ENCODE peak calls at places on chromosomes 16 and 17, in ten cellular contexts. C, W, N, S, Z, J, Q, V, U and K are unnamed samples. For H3K27me3, the result is how much of the 10 kb centered on the place peaks cover.

GRCh38 chr16:90001761-90002503 is 17.3 kb downstream of the DBNDD1 start:
- DNase-seq in C (no peak), U (no peak), W (no peak), J (no peak), V (no peak), S (no peak), Q (no peak), N (no peak), Z (no peak), K (no peak)

GRCh38 chr16:77894054-77894632 is 105.8 kb downstream of the VAT1L start:
- DNase-seq in Z (no peak), S (no peak), W (no peak), V (no peak), Q (no peak), U (no peak), J (no peak), N (no peak), C (no peak), K (no peak)

GRCh38 chr16:59060212-59060611 is 326.1 kb upstream of the GOT2 start:
- DNase-seq in J (no peak), N (no peak), Q (no peak), W (peak), C (peak), V (no peak), Z (no peak), U (no peak), S (no peak), K (no peak)

GRCh38 chr16:1972490-1972877 is 631 bp downstream of the TBL3 start:
- DNase-seq in Z (no peak), S (no peak), Q (no peak), U (no peak), V (no peak), C (no peak), W (no peak), J (peak), N (no peak), K (no peak)

GRCh38 chr17:51046527-51047384 is 73.9 kb downstream of the SPAG9 start:
- DNase-seq in W (peak), V (no peak), U (peak), Q (no peak), C (peak), N (no peak), Z (no peak), S (no peak), J (no peak), K (no peak)

GRCh38 chr17:74775409-74776043 is 619 bp downstream of the NAT9 start:
- DNase-seq in W (no peak), N (no peak), J (no peak), C (no peak), Q (no peak), Z (no peak), V (no peak), U (no peak), S (no peak), K (no peak)

GRCh38 chr16:65117701-65118448 is 4.0 kb downstream of the CDH11 start:
- DNase-seq in W (peak), C (peak), N (no peak), Q (peak), V (no peak), Z (peak), U (peak), S (peak), J (no peak), K (peak)

GRCh38 chr17:38608648-38609047 is 2.9 kb upstream of the SRCIN1 start:
- DNase-seq in N (no peak), J (no peak), W (peak), Z (no peak), C (no peak), V (no peak), S (peak), Q (peak), U (peak), K (no peak)

GRCh38 chr16:78660795-78661194 is 561.3 kb downstream of the WWOX start:
- DNase-seq in J (no peak), N (no peak), C (no peak), W (no peak), Z (no peak), Q (no peak), V (no peak), U (no peak), S (no peak), K (no peak)

GRCh38 chr16:23072084-23072599 is 77.1 kb downstream of the USP31 start:
- DNase-seq in W (peak), J (no peak), Z (no peak), N (no peak), Q (peak), U (no peak), C (peak), S (no peak), V (peak), K (no peak)

GRCh38 chr17:83173997-83174858 is 94.8 kb downstream of the METRNL start:
- DNase-seq in J (no peak), Z (no peak), V (no peak), N (peak), C (no peak), S (no peak), U (peak), W (no peak), Q (no peak), K (peak)

GRCh38 chr16:76280421-76280820 is 3.2 kb downstream of the CNTNAP4 start:
- DNase-seq in Z (no peak), N (no peak), U (no peak), C (no peak), V (no peak), S (no peak), W (no peak), J (no peak), Q (no peak), K (no peak)

GRCh38 chr16:66660422-66661209 is 35.9 kb downstream of the CMTM4 start:
- DNase-seq in Q (peak), S (peak), W (peak), N (no peak), V (peak), U (no peak), C (peak), Z (no peak), J (no peak), K (no peak)

GRCh38 chr17:31792007-31792585 is 66.9 kb downstream of the COPRS start:
- DNase-seq in Q (no peak), S (no peak), U (no peak), N (peak), C (no peak), J (no peak), V (no peak), Z (no peak), W (no peak), K (no peak)

GRCh38 chr17:40612510-40613244 is 34.9 kb downstream of the SMARCE1 start:
- DNase-seq in V (no peak), J (peak), Z (no peak), C (no peak), U (no peak), N (no peak), W (peak), Q (no peak), S (no peak), K (no peak)

GRCh38 chr16:30748634-30749445 is 615 bp downstream of the PHKG2 start:
- DNase-seq in U (peak), V (no peak), S (peak), W (no peak), C (peak), Q (no peak), Z (no peak), J (no peak), N (no peak), K (no peak)

GRCh38 chr17:7195971-7196370 is 16.8 kb upstream of the ASGR1 start:
- DNase-seq in J (no peak), S (no peak), W (no peak), Q (no peak), Z (no peak), V (no peak), N (no peak), U (peak), C (no peak), K (no peak)

DNA sequence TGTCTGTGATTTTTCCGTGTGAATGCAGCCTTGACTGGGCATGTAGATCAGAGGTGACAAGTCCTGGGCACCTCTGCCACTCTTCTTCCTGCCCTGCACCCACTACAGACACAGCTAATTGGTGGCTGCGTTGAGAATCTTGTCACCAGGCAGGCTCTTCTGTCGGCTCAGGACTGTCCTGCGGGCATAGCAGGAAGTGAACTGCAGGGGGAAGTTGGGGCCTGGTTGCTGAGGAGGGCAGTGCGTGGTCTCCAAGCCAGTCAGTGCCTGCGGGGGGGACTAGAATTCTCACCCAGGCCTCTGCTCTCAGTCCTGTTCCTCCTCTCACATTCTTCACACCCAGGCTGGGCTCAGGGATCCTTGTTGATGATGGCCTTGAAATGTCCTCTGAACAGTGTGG is 50.5 kb downstream of the JPH3 start:
- DNase-seq in C (no peak), Q (no peak), S (no peak), J (no peak), N (no peak), U (no peak), Z (no peak), W (no peak), V (no peak), K (no peak)
- TF ChIP-seq CTCF in C (no peak), Q (no peak), S (no peak), J (no peak), N (no peak), U (no peak), Z (no peak), W (no peak), V (no peak), K (no peak)

GRCh38 chr16:85840801-85841200 is 41.3 kb downstream of the COX4I1 start:
- DNase-seq in Q (no peak), V (no peak), S (no peak), N (no peak), W (no peak), U (no peak), Z (no peak), J (no peak), C (no peak), K (no peak)
- H3K27me3 ChIP-seq in Q (under half), V (under half), S (under half), N (half or more), W (under half), U (under half), Z (under half), J (under half), C (under half), K (under half)

DNA sequence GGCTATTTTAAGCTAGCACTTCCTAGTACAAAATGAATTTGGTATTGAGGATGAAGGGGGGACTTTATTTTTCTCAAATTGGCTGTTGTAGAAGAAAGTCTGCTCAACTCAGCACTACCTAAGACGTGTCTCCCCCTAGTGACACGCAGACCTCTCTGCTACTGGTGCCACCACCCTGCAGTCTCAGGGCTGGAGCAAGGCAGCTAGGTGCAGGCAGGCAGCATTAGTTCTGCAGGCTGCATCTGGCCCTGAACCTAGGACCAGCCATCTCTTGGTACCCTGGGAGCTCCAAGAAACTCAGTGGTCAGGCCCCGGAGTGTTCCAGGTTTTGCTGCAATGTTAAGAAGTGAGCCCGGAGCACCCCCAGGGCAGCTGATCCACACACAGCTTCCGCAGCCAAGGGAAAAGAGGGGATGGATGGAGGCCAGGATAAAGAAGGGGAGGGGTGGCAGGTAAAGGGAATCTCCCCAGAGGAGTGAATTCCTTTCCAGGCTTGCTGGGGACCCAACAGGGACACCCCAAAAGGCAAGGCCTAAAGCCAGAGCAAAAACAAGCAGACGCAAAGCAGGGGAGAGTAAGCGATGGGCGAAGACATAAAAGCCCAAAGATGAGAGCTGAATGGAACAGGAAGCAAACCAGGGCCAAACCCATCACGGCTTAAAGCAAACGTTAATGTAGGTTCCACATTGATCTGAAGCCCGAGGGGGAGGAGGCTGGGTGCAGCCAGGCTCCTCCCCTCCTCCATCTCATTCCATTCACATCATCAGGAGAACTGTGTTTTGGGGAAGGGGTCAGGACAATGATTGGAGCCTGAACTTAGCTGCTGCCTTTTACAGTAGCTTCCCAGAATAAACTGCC is 200.5 kb downstream of the ZFHX3 start:
- DNase-seq in S (no peak), Z (no peak), N (no peak), C (peak), Q (no peak), W (peak), V (no peak), U (peak), J (no peak), K (no peak)
- TF ChIP-seq CTCF in S (no peak), Z (peak), N (no peak), C (peak), Q (no peak), W (peak), V (peak), U (peak), J (no peak), K (no peak)

DNA sequence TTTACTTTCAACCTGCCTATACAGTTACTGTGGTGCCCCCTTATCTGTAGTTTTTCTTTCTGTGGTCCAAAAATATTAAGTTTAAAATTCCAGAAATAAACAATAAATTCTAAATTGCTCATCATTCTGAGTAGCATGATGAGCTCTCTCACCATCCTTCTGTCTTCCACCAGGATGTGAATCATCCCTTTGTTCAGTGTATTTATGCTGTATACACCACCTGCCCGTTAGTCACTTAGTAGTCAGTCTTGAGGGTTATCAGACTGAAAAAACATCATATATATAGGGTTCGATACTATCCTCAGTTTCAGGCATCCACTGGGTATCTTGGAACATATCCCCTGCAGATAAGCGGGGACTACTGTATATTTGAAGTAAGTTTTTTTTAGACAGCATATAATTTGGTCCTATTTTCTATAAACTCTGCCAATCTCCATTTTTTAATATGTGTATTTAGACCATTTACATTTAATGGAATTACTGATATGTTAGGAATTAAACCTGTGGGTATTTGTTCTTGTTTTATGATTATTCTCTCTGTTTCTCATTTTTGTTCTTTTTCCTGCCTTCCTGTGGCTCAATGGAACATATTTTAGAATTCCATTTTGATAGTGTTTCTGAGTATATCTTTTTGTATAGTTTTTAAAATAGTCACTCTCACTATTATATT is 31.0 kb downstream of the TBX21 start:
- DNase-seq in S (no peak), Q (no peak), V (no peak), N (no peak), W (peak), C (no peak), U (no peak), J (no peak), Z (no peak), K (no peak)
- H3K27me3 ChIP-seq in S (under half), Q (under half), V (under half), N (under half), W (under half), C (under half), U (under half), J (under half), Z (under half), K (under half)

DNA sequence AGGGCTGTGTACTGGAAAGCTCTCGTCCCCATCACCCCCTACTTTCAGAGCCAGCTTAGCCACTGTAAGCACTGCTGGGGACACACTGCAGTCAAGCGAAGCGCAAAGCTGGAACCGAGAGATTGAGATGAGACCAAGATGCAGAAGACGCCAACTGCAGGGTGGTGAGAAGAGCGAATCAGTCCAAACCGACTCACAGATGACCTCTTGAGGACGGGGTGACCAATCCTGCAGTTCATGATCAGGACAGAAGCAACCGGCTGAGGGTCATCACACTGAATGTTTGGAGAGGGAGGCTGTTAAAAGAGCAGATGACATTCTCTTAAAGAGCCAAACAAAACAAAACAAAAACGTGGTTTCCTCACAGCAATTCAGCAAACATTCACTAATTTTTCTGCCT is 8.5 kb downstream of the HASPIN start:
- DNase-seq in U (no peak), Z (no peak), J (no peak), V (no peak), S (no peak), C (peak), Q (no peak), N (no peak), W (no peak), K (no peak)
- TF ChIP-seq CTCF in U (no peak), Z (peak), J (no peak), V (no peak), S (no peak), C (no peak), Q (no peak), N (no peak), W (no peak), K (no peak)

GRCh38 chr16:73890524-73891500 is 405.8 kb upstream of the PSMD7 start:
- DNase-seq in U (peak), Q (no peak), W (no peak), C (peak), N (no peak), J (peak), V (no peak), S (no peak), Z (no peak), K (no peak)

GRCh38 chr16:73886378-73886777 is 410.2 kb upstream of the PSMD7 start:
- DNase-seq in U (no peak), Q (no peak), N (no peak), W (no peak), C (no peak), S (no peak), V (no peak), Z (no peak), J (no peak), K (no peak)

GRCh38 chr16:73885319-73885718 is 411.3 kb upstream of the PSMD7 start:
- DNase-seq in W (no peak), Z (no peak), C (no peak), J (no peak), V (no peak), S (no peak), Q (no peak), N (no peak), U (no peak), K (no peak)

GRCh38 chr16:73888840-73889577 is 407.6 kb upstream of the PSMD7 start:
- DNase-seq in U (no peak), C (peak), V (no peak), N (no peak), Z (no peak), Q (no peak), W (no peak), S (no peak), J (no peak), K (no peak)

DNA sequence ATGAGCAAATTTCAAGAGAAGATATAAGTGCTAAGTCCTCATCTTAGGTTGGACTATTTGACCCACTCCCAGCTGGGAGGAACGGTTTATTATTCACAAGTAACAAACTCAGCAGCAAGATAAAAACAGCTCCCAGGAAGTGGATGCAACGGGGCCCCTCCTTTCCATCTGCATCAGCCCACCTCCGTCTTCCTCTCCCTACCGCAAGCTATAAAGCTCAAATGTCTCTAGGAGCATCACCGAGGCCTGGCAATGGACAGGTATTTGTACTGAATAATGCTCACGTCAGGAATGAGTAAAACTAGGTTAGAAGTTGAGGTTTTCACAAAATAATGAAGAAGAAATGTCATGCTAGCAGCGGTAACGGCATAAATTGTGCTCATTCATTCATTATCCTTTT is 408.7 kb upstream of the PSMD7 start:
- DNase-seq in C (no peak), J (no peak), U (no peak), W (no peak), Z (no peak), N (no peak), S (no peak), V (no peak), Q (no peak), K (no peak)
- H3K27me3 ChIP-seq in C (under half), J (under half), U (under half), W (under half), Z (under half), N (half or more), S (under half), V (under half), Q (under half), K (under half)

GRCh38 chr16:49463529-49463928 is 89.9 kb downstream of the C16orf78 start:
- DNase-seq in Q (peak), S (no peak), U (peak), N (peak), Z (no peak), W (no peak), V (no peak), J (peak), C (no peak), K (peak)
- TF ChIP-seq CTCF in Q (no peak), S (no peak), U (no peak), N (no peak), Z (no peak), W (no peak), V (no peak), J (no peak), C (no peak), K (no peak)

GRCh38 chr17:61412860-61413653 is 13.4 kb downstream of the TBX2 start:
- DNase-seq in S (no peak), Z (no peak), C (peak), J (no peak), U (peak), N (peak), W (no peak), Q (no peak), V (no peak), K (peak)

GRCh38 chr17:61414936-61415251 is 15.3 kb downstream of the TBX2 start:
- DNase-seq in Q (peak), J (no peak), C (no peak), W (no peak), U (peak), N (no peak), Z (no peak), S (peak), V (no peak), K (peak)

GRCh38 chr17:61414141-61414935 is 14.7 kb downstream of the TBX2 start:
- DNase-seq in Z (no peak), J (no peak), V (no peak), C (peak), N (peak), Q (peak), S (peak), W (no peak), U (peak), K (peak)

GRCh38 chr17:61411944-61412859 is 12.6 kb downstream of the TBX2 start:
- DNase-seq in J (peak), N (peak), W (peak), Q (peak), C (peak), Z (no peak), V (no peak), U (peak), S (peak), K (no peak)

DNA sequence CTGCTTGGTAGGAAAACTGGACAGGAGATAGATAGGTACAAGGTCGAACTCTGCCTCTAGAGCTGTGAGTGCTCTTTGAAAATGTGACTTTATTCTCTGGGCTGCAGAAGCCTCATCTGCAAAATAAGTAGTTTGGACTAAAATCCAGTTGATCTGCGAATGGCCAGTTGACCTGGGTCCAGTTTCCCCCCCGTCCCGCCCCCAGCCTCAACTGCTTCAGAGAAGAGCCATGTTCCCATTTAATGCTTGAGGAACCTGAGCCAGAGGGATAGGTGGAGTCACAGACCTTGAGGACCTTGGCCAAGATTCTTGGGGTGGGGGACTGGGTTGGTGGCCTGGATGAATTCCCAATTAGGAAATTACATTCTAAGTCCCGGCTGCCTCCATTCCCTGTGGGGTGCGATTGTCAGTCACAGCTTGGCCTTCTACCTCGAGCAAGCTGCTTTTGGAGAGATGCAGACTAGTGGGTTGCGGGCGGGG is 14.1 kb downstream of the TBX2 start:
- DNase-seq in N (peak), V (no peak), S (no peak), Z (no peak), U (no peak), W (no peak), C (peak), Q (peak), J (no peak), K (no peak)
- H3K27me3 ChIP-seq in N (under half), V (under half), S (under half), Z (under half), U (under half), W (under half), C (under half), Q (under half), J (under half), K (under half)

GRCh38 chr17:33949100-33949499 is 306.0 kb upstream of the CCL2 start:
- DNase-seq in N (peak), Q (no peak), W (no peak), V (no peak), Z (no peak), J (no peak), S (no peak), C (no peak), U (peak), K (no peak)
- TF ChIP-seq CTCF in N (no peak), Q (no peak), W (no peak), V (no peak), Z (peak), J (no peak), S (no peak), C (no peak), U (peak), K (no peak)